ENCODE peak calls at places on chromosomes 4 and X, in ten cellular contexts. One of them, this sample, is unnamed.
A peak's percentile ranks its signal among the peaks of the same experiment; 100 is the strongest.

GRCh38 chr4:98746530-98746929 is 88.1 kb upstream of the TSPAN5 start:
- DNase-seq in Panc1: no peak
- DNase-seq in heart right ventricle: no peak
- DNase-seq in transverse colon: peak; percentile 13
- DNase-seq in left lung: no peak
- DNase-seq in suprapubic skin: no peak
- DNase-seq in cardiac muscle cell: no peak
- DNase-seq in osteoblast: peak; percentile 25
- DNase-seq in endothelial cell of umbilical vein: peak; percentile 74
- DNase-seq in colonic mucosa: peak; percentile 50
- DNase-seq in this sample: no peak

GRCh38 chrX:24204331-24204730 is 54.8 kb downstream of the ZFX start:
- DNase-seq in Panc1: no peak
- DNase-seq in heart right ventricle: no peak
- DNase-seq in transverse colon: no peak
- DNase-seq in left lung: no peak
- DNase-seq in suprapubic skin: no peak
- DNase-seq in cardiac muscle cell: no peak
- DNase-seq in osteoblast: peak; percentile 66
- DNase-seq in endothelial cell of umbilical vein: no peak
- DNase-seq in colonic mucosa: no peak
- DNase-seq in this sample: no peak

GRCh38 chr4:43379001-43379400 is 486.5 kb downstream of the GRXCR1 start:
- DNase-seq in Panc1: no peak
- DNase-seq in heart right ventricle: no peak
- DNase-seq in transverse colon: no peak
- DNase-seq in left lung: no peak
- DNase-seq in suprapubic skin: no peak
- DNase-seq in cardiac muscle cell: no peak
- DNase-seq in osteoblast: no peak
- DNase-seq in endothelial cell of umbilical vein: no peak
- DNase-seq in colonic mucosa: no peak
- DNase-seq in this sample: no peak

GRCh38 chr4:129550281-129550785 is 454.4 kb downstream of the C4orf33 start:
- DNase-seq in Panc1: no peak
- DNase-seq in heart right ventricle: no peak
- DNase-seq in transverse colon: no peak
- DNase-seq in left lung: no peak
- DNase-seq in suprapubic skin: no peak
- DNase-seq in cardiac muscle cell: no peak
- DNase-seq in osteoblast: no peak
- DNase-seq in endothelial cell of umbilical vein: peak; percentile 55
- DNase-seq in colonic mucosa: no peak
- DNase-seq in this sample: no peak

GRCh38 chrX:142999209-142999720 is 26.5 kb upstream of the SPANXN4 start:
- DNase-seq in Panc1: no peak
- DNase-seq in heart right ventricle: no peak
- DNase-seq in transverse colon: no peak
- DNase-seq in left lung: no peak
- DNase-seq in suprapubic skin: no peak
- DNase-seq in cardiac muscle cell: no peak
- DNase-seq in osteoblast: no peak
- DNase-seq in endothelial cell of umbilical vein: no peak
- DNase-seq in colonic mucosa: no peak
- DNase-seq in this sample: no peak

GRCh38 chrX:84501798-84502628 is at the start of gene HDX:
- DNase-seq in Panc1: peak; percentile 56
- DNase-seq in heart right ventricle: peak; percentile 83
- DNase-seq in transverse colon: peak; percentile 87
- DNase-seq in left lung: peak; percentile 83
- DNase-seq in suprapubic skin: peak; percentile 84
- DNase-seq in cardiac muscle cell: peak; percentile 84
- DNase-seq in osteoblast: peak; percentile 66
- DNase-seq in endothelial cell of umbilical vein: peak; percentile 87
- DNase-seq in colonic mucosa: peak; percentile 89
- DNase-seq in this sample: peak; percentile 87

GRCh38 chrX:107324493-107325310 is 118.3 kb downstream of the DNAAF6 start:
- DNase-seq in Panc1: no peak
- DNase-seq in heart right ventricle: peak; percentile 18
- DNase-seq in transverse colon: no peak
- DNase-seq in left lung: peak; percentile 49
- DNase-seq in suprapubic skin: no peak
- DNase-seq in cardiac muscle cell: peak; percentile 96
- DNase-seq in osteoblast: peak; percentile 77
- DNase-seq in endothelial cell of umbilical vein: peak; percentile 2
- DNase-seq in colonic mucosa: peak; percentile 22
- DNase-seq in this sample: peak; percentile 78

GRCh38 chr4:140004580-140005314 is 149.2 kb downstream of the MAML3 start:
- DNase-seq in Panc1: no peak
- DNase-seq in heart right ventricle: peak; percentile 64
- DNase-seq in transverse colon: no peak
- DNase-seq in left lung: peak; percentile 78
- DNase-seq in suprapubic skin: no peak
- DNase-seq in cardiac muscle cell: peak; percentile 55
- DNase-seq in osteoblast: no peak
- DNase-seq in endothelial cell of umbilical vein: peak; percentile 74
- DNase-seq in colonic mucosa: no peak
- DNase-seq in this sample: no peak

GRCh38 chrX:46630141-46630540 is 56.6 kb downstream of the CHST7 start:
- DNase-seq in Panc1: no peak
- DNase-seq in heart right ventricle: no peak
- DNase-seq in transverse colon: no peak
- DNase-seq in left lung: no peak
- DNase-seq in suprapubic skin: no peak
- DNase-seq in cardiac muscle cell: no peak
- DNase-seq in osteoblast: no peak
- DNase-seq in endothelial cell of umbilical vein: no peak
- DNase-seq in colonic mucosa: no peak
- DNase-seq in this sample: no peak

GRCh38 chr4:166169111-166169510 is 296.1 kb downstream of the TLL1 start:
- DNase-seq in Panc1: no peak
- DNase-seq in heart right ventricle: no peak
- DNase-seq in transverse colon: no peak
- DNase-seq in left lung: no peak
- DNase-seq in suprapubic skin: no peak
- DNase-seq in cardiac muscle cell: peak; percentile 51
- DNase-seq in osteoblast: peak; percentile 10
- DNase-seq in endothelial cell of umbilical vein: no peak
- DNase-seq in colonic mucosa: no peak
- DNase-seq in this sample: no peak

GRCh38 chrX:103918050-103918449 is 44.4 kb upstream of the TMSB15B start:
- DNase-seq in Panc1: no peak
- DNase-seq in heart right ventricle: peak; percentile 11
- DNase-seq in transverse colon: peak; percentile 49
- DNase-seq in left lung: no peak
- DNase-seq in suprapubic skin: no peak
- DNase-seq in cardiac muscle cell: peak; percentile 86
- DNase-seq in osteoblast: peak; percentile 78
- DNase-seq in endothelial cell of umbilical vein: peak; percentile 59
- DNase-seq in colonic mucosa: peak; percentile 59
- DNase-seq in this sample: no peak

GRCh38 chrX:12137982-12138365 is 299 bp upstream of the FRMPD4 start:
- DNase-seq in Panc1: no peak
- DNase-seq in heart right ventricle: no peak
- DNase-seq in transverse colon: no peak
- DNase-seq in left lung: no peak
- DNase-seq in suprapubic skin: no peak
- DNase-seq in cardiac muscle cell: peak; percentile 20
- DNase-seq in osteoblast: no peak
- DNase-seq in endothelial cell of umbilical vein: no peak
- DNase-seq in colonic mucosa: no peak
- DNase-seq in this sample: no peak

GRCh38 chrX:23578079-23578478 is 89.2 kb upstream of the PRDX4 start:
- DNase-seq in Panc1: no peak
- DNase-seq in heart right ventricle: no peak
- DNase-seq in transverse colon: no peak
- DNase-seq in left lung: no peak
- DNase-seq in suprapubic skin: no peak
- DNase-seq in cardiac muscle cell: no peak
- DNase-seq in osteoblast: no peak
- DNase-seq in endothelial cell of umbilical vein: no peak
- DNase-seq in colonic mucosa: no peak
- DNase-seq in this sample: no peak

GRCh38 chrX:102338162-102338561 is 91.2 kb downstream of the NXF2 start:
- DNase-seq in Panc1: no peak
- DNase-seq in heart right ventricle: no peak
- DNase-seq in transverse colon: no peak
- DNase-seq in left lung: no peak
- DNase-seq in suprapubic skin: peak; percentile 32
- DNase-seq in cardiac muscle cell: no peak
- DNase-seq in osteoblast: peak; percentile 56
- DNase-seq in endothelial cell of umbilical vein: no peak
- DNase-seq in colonic mucosa: no peak
- DNase-seq in this sample: peak; percentile 32

GRCh38 chrX:129493643-129494042 is 29.6 kb downstream of the SMARCA1 start:
- DNase-seq in Panc1: no peak
- DNase-seq in heart right ventricle: no peak
- DNase-seq in transverse colon: no peak
- DNase-seq in left lung: no peak
- DNase-seq in suprapubic skin: no peak
- DNase-seq in cardiac muscle cell: no peak
- DNase-seq in osteoblast: no peak
- DNase-seq in endothelial cell of umbilical vein: peak; percentile 37
- DNase-seq in colonic mucosa: no peak
- DNase-seq in this sample: no peak

GRCh38 chrX:97898798-97899197 is 1015.1 kb downstream of the RPA4 start:
- DNase-seq in Panc1: no peak
- DNase-seq in heart right ventricle: no peak
- DNase-seq in transverse colon: no peak
- DNase-seq in left lung: no peak
- DNase-seq in suprapubic skin: no peak
- DNase-seq in cardiac muscle cell: no peak
- DNase-seq in osteoblast: no peak
- DNase-seq in endothelial cell of umbilical vein: peak; percentile 31
- DNase-seq in colonic mucosa: no peak
- DNase-seq in this sample: no peak

GRCh38 chr4:124322234-124322831 is 390.2 kb downstream of the ANKRD50 start:
- DNase-seq in Panc1: peak; percentile 17
- DNase-seq in heart right ventricle: no peak
- DNase-seq in transverse colon: no peak
- DNase-seq in left lung: no peak
- DNase-seq in suprapubic skin: no peak
- DNase-seq in cardiac muscle cell: peak; percentile 47
- DNase-seq in osteoblast: no peak
- DNase-seq in endothelial cell of umbilical vein: peak; percentile 56
- DNase-seq in colonic mucosa: no peak
- DNase-seq in this sample: no peak

GRCh38 chr4:184309241-184310170 is 91.8 kb upstream of the ENPP6 start:
- DNase-seq in Panc1: no peak
- DNase-seq in heart right ventricle: no peak
- DNase-seq in transverse colon: no peak
- DNase-seq in left lung: no peak
- DNase-seq in suprapubic skin: no peak
- DNase-seq in cardiac muscle cell: no peak
- DNase-seq in osteoblast: no peak
- DNase-seq in endothelial cell of umbilical vein: no peak
- DNase-seq in colonic mucosa: peak; percentile 14
- DNase-seq in this sample: no peak

GRCh38 chr4:10093801-10094552 is 22.6 kb downstream of the WDR1 start:
- DNase-seq in Panc1: no peak
- DNase-seq in heart right ventricle: no peak
- DNase-seq in transverse colon: no peak
- DNase-seq in left lung: peak; percentile 46
- DNase-seq in suprapubic skin: no peak
- DNase-seq in cardiac muscle cell: peak; percentile 80
- DNase-seq in osteoblast: peak; percentile 97
- DNase-seq in endothelial cell of umbilical vein: peak; percentile 97
- DNase-seq in colonic mucosa: no peak
- DNase-seq in this sample: no peak

GRCh38 chr4:15003891-15004700 is 1.8 kb downstream of the CPEB2 start:
- DNase-seq in Panc1: no peak
- DNase-seq in heart right ventricle: peak; percentile 50
- DNase-seq in transverse colon: peak; percentile 45
- DNase-seq in left lung: peak; percentile 93
- DNase-seq in suprapubic skin: peak; percentile 82
- DNase-seq in cardiac muscle cell: peak; percentile 58
- DNase-seq in osteoblast: peak; percentile 62
- DNase-seq in endothelial cell of umbilical vein: peak; percentile 30
- DNase-seq in colonic mucosa: peak; percentile 46
- DNase-seq in this sample: peak; percentile 95

GRCh38 chr4:104693601-104694201 is 199.0 kb upstream of the CXXC4 start:
- DNase-seq in Panc1: no peak
- DNase-seq in heart right ventricle: no peak
- DNase-seq in transverse colon: no peak
- DNase-seq in left lung: no peak
- DNase-seq in suprapubic skin: no peak
- DNase-seq in cardiac muscle cell: no peak
- DNase-seq in osteoblast: no peak
- DNase-seq in endothelial cell of umbilical vein: no peak
- DNase-seq in colonic mucosa: no peak
- DNase-seq in this sample: no peak
- TF ChIP-seq CTCF in Panc1: peak; percentile 28
- TF ChIP-seq CTCF in heart right ventricle: peak; percentile 39
- TF ChIP-seq CTCF in transverse colon: peak; percentile 15
- TF ChIP-seq CTCF in left lung: no peak
- TF ChIP-seq CTCF in suprapubic skin: no peak
- TF ChIP-seq CTCF in cardiac muscle cell: peak; percentile 21
- TF ChIP-seq CTCF in osteoblast: no peak
- TF ChIP-seq CTCF in endothelial cell of umbilical vein: no peak
- TF ChIP-seq CTCF in colonic mucosa: no peak
- TF ChIP-seq CTCF in this sample: no peak

GRCh38 chrX:149860445-149860844 is 20.5 kb upstream of the MAGEA8 start:
- DNase-seq in Panc1: no peak
- DNase-seq in heart right ventricle: no peak
- DNase-seq in transverse colon: no peak
- DNase-seq in left lung: no peak
- DNase-seq in suprapubic skin: no peak
- DNase-seq in cardiac muscle cell: no peak
- DNase-seq in osteoblast: no peak
- DNase-seq in endothelial cell of umbilical vein: no peak
- DNase-seq in colonic mucosa: no peak
- DNase-seq in this sample: no peak
- H3K4me1 ChIP-seq in Panc1: no peaks in the 10 kb centered on the region
- H3K4me1 ChIP-seq in heart right ventricle: no peaks in the 10 kb centered on the region
- H3K4me1 ChIP-seq in transverse colon: no peaks in the 10 kb centered on the region
- H3K4me1 ChIP-seq in left lung: no peaks in the 10 kb centered on the region
- H3K4me1 ChIP-seq in suprapubic skin: no peaks in the 10 kb centered on the region
- H3K4me1 ChIP-seq in cardiac muscle cell: no peaks in the 10 kb centered on the region
- H3K4me1 ChIP-seq in osteoblast: no peaks in the 10 kb centered on the region
- H3K4me1 ChIP-seq in endothelial cell of umbilical vein: no peaks in the 10 kb centered on the region
- H3K4me1 ChIP-seq in colonic mucosa: no peaks in the 10 kb centered on the region
- H3K4me1 ChIP-seq in this sample: no peaks in the 10 kb centered on the region

GRCh38 chr4:160370046-160370445 is 1267.2 kb downstream of the RAPGEF2 start:
- DNase-seq in Panc1: no peak
- DNase-seq in heart right ventricle: no peak
- DNase-seq in transverse colon: no peak
- DNase-seq in left lung: no peak
- DNase-seq in suprapubic skin: no peak
- DNase-seq in cardiac muscle cell: no peak
- DNase-seq in osteoblast: no peak
- DNase-seq in endothelial cell of umbilical vein: no peak
- DNase-seq in colonic mucosa: no peak
- DNase-seq in this sample: no peak
- TF ChIP-seq CTCF in Panc1: no peak
- TF ChIP-seq CTCF in heart right ventricle: no peak
- TF ChIP-seq CTCF in transverse colon: no peak
- TF ChIP-seq CTCF in left lung: no peak
- TF ChIP-seq CTCF in suprapubic skin: no peak
- TF ChIP-seq CTCF in cardiac muscle cell: no peak
- TF ChIP-seq CTCF in osteoblast: no peak
- TF ChIP-seq CTCF in endothelial cell of umbilical vein: no peak
- TF ChIP-seq CTCF in colonic mucosa: no peak
- TF ChIP-seq CTCF in this sample: no peak

GRCh38 chrX:10121787-10122186 is 35.0 kb upstream of the CLCN4 start:
- DNase-seq in Panc1: no peak
- DNase-seq in heart right ventricle: no peak
- DNase-seq in transverse colon: peak; percentile 41
- DNase-seq in left lung: peak; percentile 81
- DNase-seq in suprapubic skin: no peak
- DNase-seq in cardiac muscle cell: no peak
- DNase-seq in osteoblast: no peak
- DNase-seq in endothelial cell of umbilical vein: no peak
- DNase-seq in colonic mucosa: no peak
- DNase-seq in this sample: peak; percentile 91
- H3K4me1 ChIP-seq in Panc1: no peaks in the 10 kb centered on the region
- H3K4me1 ChIP-seq in heart right ventricle: no peaks in the 10 kb centered on the region
- H3K4me1 ChIP-seq in transverse colon: no peaks in the 10 kb centered on the region
- H3K4me1 ChIP-seq in left lung: peaks cover 34% of the 10 kb centered on the region
- H3K4me1 ChIP-seq in suprapubic skin: no peaks in the 10 kb centered on the region
- H3K4me1 ChIP-seq in cardiac muscle cell: no peaks in the 10 kb centered on the region
- H3K4me1 ChIP-seq in osteoblast: no peaks in the 10 kb centered on the region
- H3K4me1 ChIP-seq in endothelial cell of umbilical vein: no peaks in the 10 kb centered on the region
- H3K4me1 ChIP-seq in colonic mucosa: no peaks in the 10 kb centered on the region
- H3K4me1 ChIP-seq in this sample: peaks cover 9% of the 10 kb centered on the region

This sample was measured in spleen.